ENCODE peak calls at places on chromosomes 13 and 19, in five cellular contexts. One of them, this sample, is unnamed.
A peak's percentile ranks its signal among the peaks of the same experiment; 100 is the strongest.

GRCh38 chr13:21676611-21677021 is 5.7 kb downstream of the FGF9 start:
- DNase-seq in neuronal stem cell: peak; percentile 6
- DNase-seq in mesenchymal stem cell: no peak
- DNase-seq in H9: peak; percentile 73
- DNase-seq in H1: peak; percentile 71
- DNase-seq in this sample: no peak

GRCh38 chr13:53276265-53276664 is 247.7 kb downstream of the OLFM4 start:
- DNase-seq in neuronal stem cell: peak; percentile 8
- DNase-seq in mesenchymal stem cell: no peak
- DNase-seq in H9: peak; percentile 29
- DNase-seq in H1: no peak
- DNase-seq in this sample: no peak

GRCh38 chr19:41619018-41619571 is 7.8 kb downstream of the CEACAM4 start:
- DNase-seq in neuronal stem cell: no peak
- DNase-seq in mesenchymal stem cell: no peak
- DNase-seq in H9: peak; percentile 18
- DNase-seq in H1: no peak
- DNase-seq in this sample: no peak

GRCh38 chr19:31553844-31554215 is 204.6 kb upstream of the TSHZ3 start:
- DNase-seq in neuronal stem cell: no peak
- DNase-seq in mesenchymal stem cell: no peak
- DNase-seq in H9: no peak
- DNase-seq in H1: no peak
- DNase-seq in this sample: no peak

GRCh38 chr19:12325690-12326089 is 7.7 kb downstream of the ZNF563 start:
- DNase-seq in neuronal stem cell: no peak
- DNase-seq in mesenchymal stem cell: no peak
- DNase-seq in H9: no peak
- DNase-seq in H1: no peak
- DNase-seq in this sample: no peak

GRCh38 chr13:48094404-48094780 is 512 bp downstream of the MED4 start:
- DNase-seq in neuronal stem cell: no peak
- DNase-seq in mesenchymal stem cell: peak; percentile 41
- DNase-seq in H9: no peak
- DNase-seq in H1: no peak
- DNase-seq in this sample: peak; percentile 21

GRCh38 chr13:106594986-106595385 is 27.0 kb upstream of the ARGLU1 start:
- DNase-seq in neuronal stem cell: no peak
- DNase-seq in mesenchymal stem cell: no peak
- DNase-seq in H9: no peak
- DNase-seq in H1: no peak
- DNase-seq in this sample: no peak

GRCh38 chr13:32391101-32391620 is 36.8 kb downstream of the N4BP2L1 start:
- DNase-seq in neuronal stem cell: no peak
- DNase-seq in mesenchymal stem cell: peak; percentile 9
- DNase-seq in H9: peak; percentile 80
- DNase-seq in H1: no peak
- DNase-seq in this sample: peak; percentile 97

GRCh38 chr13:114079601-114080536 is 52.6 kb downstream of the RASA3 start:
- DNase-seq in neuronal stem cell: no peak
- DNase-seq in mesenchymal stem cell: no peak
- DNase-seq in H9: no peak
- DNase-seq in H1: no peak
- DNase-seq in this sample: no peak

GRCh38 chr19:11203194-11204075 is 6.1 kb upstream of the KANK2 start:
- DNase-seq in neuronal stem cell: peak; percentile 53
- DNase-seq in mesenchymal stem cell: peak; percentile 93
- DNase-seq in H9: peak; percentile 79
- DNase-seq in H1: peak; percentile 88
- DNase-seq in this sample: peak; percentile 15

GRCh38 chr13:88926890-88927502 is 1255.8 kb downstream of the SLITRK5 start:
- DNase-seq in neuronal stem cell: no peak
- DNase-seq in mesenchymal stem cell: no peak
- DNase-seq in H9: no peak
- DNase-seq in H1: no peak
- DNase-seq in this sample: no peak

GRCh38 chr19:12333162-12334159 is at the start of gene ZNF563:
- DNase-seq in neuronal stem cell: peak; percentile 92
- DNase-seq in mesenchymal stem cell: peak; percentile 91
- DNase-seq in H9: peak; percentile 98
- DNase-seq in H1: peak; percentile 98
- DNase-seq in this sample: peak; percentile 66

GRCh38 chr13:98886587-98886986 is 91.3 kb downstream of the DOCK9 start:
- DNase-seq in neuronal stem cell: no peak
- DNase-seq in mesenchymal stem cell: no peak
- DNase-seq in H9: no peak
- DNase-seq in H1: no peak
- DNase-seq in this sample: no peak

GRCh38 chr19:44757735-44758505 is 9.4 kb downstream of the BCL3 start:
- DNase-seq in neuronal stem cell: peak; percentile 71
- DNase-seq in mesenchymal stem cell: peak; percentile 88
- DNase-seq in H9: peak; percentile 74
- DNase-seq in H1: peak; percentile 77
- DNase-seq in this sample: peak; percentile 73

GRCh38 chr19:48558018-48558684 is 6.2 kb downstream of the SULT2B1 start:
- DNase-seq in neuronal stem cell: no peak
- DNase-seq in mesenchymal stem cell: peak; percentile 68
- DNase-seq in H9: peak; percentile 77
- DNase-seq in H1: no peak
- DNase-seq in this sample: peak; percentile 98

GRCh38 chr13:37386276-37386675 is 212.3 kb downstream of the POSTN start:
- DNase-seq in neuronal stem cell: no peak
- DNase-seq in mesenchymal stem cell: no peak
- DNase-seq in H9: no peak
- DNase-seq in H1: no peak
- DNase-seq in this sample: peak; percentile 43

GRCh38 chr19:46288896-46289588 is 7.8 kb upstream of the HIF3A start:
- DNase-seq in neuronal stem cell: no peak
- DNase-seq in mesenchymal stem cell: peak; percentile 99
- DNase-seq in H9: no peak
- DNase-seq in H1: no peak
- DNase-seq in this sample: no peak

GRCh38 chr13:40152145-40152544 is 496.7 kb downstream of the COG6 start:
- DNase-seq in neuronal stem cell: no peak
- DNase-seq in mesenchymal stem cell: peak; percentile 65
- DNase-seq in H9: no peak
- DNase-seq in H1: no peak
- DNase-seq in this sample: no peak

GRCh38 chr19:54114340-54114826 is 1.1 kb downstream of the TFPT start:
- DNase-seq in neuronal stem cell: no peak
- DNase-seq in mesenchymal stem cell: no peak
- DNase-seq in H9: no peak
- DNase-seq in H1: peak; percentile 49
- DNase-seq in this sample: peak; percentile 8

GRCh38 chr13:99658266-99658991 is 157.2 kb downstream of the TM9SF2 start:
- DNase-seq in neuronal stem cell: peak; percentile 65
- DNase-seq in mesenchymal stem cell: peak; percentile 58
- DNase-seq in H9: peak; percentile 81
- DNase-seq in H1: peak; percentile 78
- DNase-seq in this sample: no peak

GRCh38 chr13:60759499-60759898 is 362.5 kb downstream of the TDRD3 start:
- DNase-seq in neuronal stem cell: peak; percentile 63
- DNase-seq in mesenchymal stem cell: no peak
- DNase-seq in H9: no peak
- DNase-seq in H1: no peak
- DNase-seq in this sample: no peak

GRCh38 chr19:41323023-41323422 is 13.1 kb downstream of the CCDC97 start:
- DNase-seq in neuronal stem cell: no peak
- DNase-seq in mesenchymal stem cell: peak; percentile 99
- DNase-seq in H9: no peak
- DNase-seq in H1: no peak
- DNase-seq in this sample: no peak

GRCh38 chr13:111547726-111548273 is 227.4 kb downstream of the TEX29 start:
- DNase-seq in neuronal stem cell: no peak
- DNase-seq in mesenchymal stem cell: no peak
- DNase-seq in H9: no peak
- DNase-seq in H1: no peak
- DNase-seq in this sample: no peak

GRCh38 chr13:44155422-44156293 is 218.0 kb upstream of the SERP2 start:
- DNase-seq in neuronal stem cell: no peak
- DNase-seq in mesenchymal stem cell: peak; percentile 43
- DNase-seq in H9: peak; percentile 50
- DNase-seq in H1: no peak
- DNase-seq in this sample: no peak

GRCh38 chr19:13212759-13213330 is 62.6 kb downstream of the IER2 start:
- DNase-seq in neuronal stem cell: no peak
- DNase-seq in mesenchymal stem cell: peak; percentile 44
- DNase-seq in H9: peak; percentile 84
- DNase-seq in H1: peak; percentile 86
- DNase-seq in this sample: peak; percentile 79

GRCh38 chr13:42971670-42972355 is 20.2 kb downstream of the EPSTI1 start:
- DNase-seq in neuronal stem cell: no peak
- DNase-seq in mesenchymal stem cell: peak; percentile 27
- DNase-seq in H9: no peak
- DNase-seq in H1: no peak
- DNase-seq in this sample: peak; percentile 59

GRCh38 chr13:113138792-113139551 is 16.4 kb downstream of the F10 start:
- DNase-seq in neuronal stem cell: no peak
- DNase-seq in mesenchymal stem cell: no peak
- DNase-seq in H9: peak; percentile 18
- DNase-seq in H1: no peak
- DNase-seq in this sample: no peak

GRCh38 chr19:39384839-39385568 is 5.9 kb downstream of the PAF1 start:
- DNase-seq in neuronal stem cell: no peak
- DNase-seq in mesenchymal stem cell: no peak
- DNase-seq in H9: no peak
- DNase-seq in H1: no peak
- DNase-seq in this sample: no peak

GRCh38 chr19:46696052-46696451 is 20.9 kb downstream of the PRKD2 start:
- DNase-seq in neuronal stem cell: no peak
- DNase-seq in mesenchymal stem cell: no peak
- DNase-seq in H9: no peak
- DNase-seq in H1: no peak
- DNase-seq in this sample: no peak

GRCh38 chr13:33236021-33236420 is 49.5 kb downstream of the STARD13 start:
- DNase-seq in neuronal stem cell: no peak
- DNase-seq in mesenchymal stem cell: no peak
- DNase-seq in H9: no peak
- DNase-seq in H1: no peak
- DNase-seq in this sample: no peak

GRCh38 chr19:18603255-18603957 is 3.2 kb downstream of the CRLF1 start:
- DNase-seq in neuronal stem cell: no peak
- DNase-seq in mesenchymal stem cell: peak; percentile 64
- DNase-seq in H9: peak; percentile 71
- DNase-seq in H1: peak; percentile 74
- DNase-seq in this sample: peak; percentile 23

DNA sequence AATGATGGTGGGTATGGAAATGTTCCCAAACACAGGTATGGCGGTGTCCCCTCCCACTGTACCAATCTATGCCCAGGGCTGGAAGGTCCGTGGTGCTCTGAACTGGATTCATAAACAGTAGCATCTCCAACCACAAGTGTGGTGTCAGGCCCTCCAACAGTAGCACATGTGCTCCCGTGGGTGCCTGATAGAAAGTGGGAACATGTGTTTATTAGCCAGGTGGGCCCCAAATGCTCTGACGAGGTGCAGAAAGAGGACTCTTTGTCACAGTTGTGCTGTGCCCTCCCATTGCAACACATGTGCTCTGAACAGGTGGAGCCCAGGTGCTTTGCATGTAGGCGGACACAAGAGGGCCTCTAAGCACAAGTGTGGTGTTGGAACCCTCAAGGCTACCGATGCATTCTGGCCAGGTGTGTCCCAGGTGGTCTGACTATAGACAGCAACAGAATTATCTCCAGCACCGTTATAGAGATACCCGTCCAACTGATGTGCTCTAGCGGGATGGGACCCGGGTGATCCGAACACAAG is 75.4 kb upstream of the ZNF30 start:
- DNase-seq in neuronal stem cell: no peak
- DNase-seq in mesenchymal stem cell: no peak
- DNase-seq in H9: peak; percentile 67
- DNase-seq in H1: no peak
- DNase-seq in this sample: no peak
- H3K9me3 ChIP-seq in neuronal stem cell: no peaks in the 10 kb centered on the region
- H3K9me3 ChIP-seq in mesenchymal stem cell: peaks cover 14% of the 10 kb centered on the region
- H3K9me3 ChIP-seq in H9: no peaks in the 10 kb centered on the region
- H3K9me3 ChIP-seq in H1: no peaks in the 10 kb centered on the region
- H3K9me3 ChIP-seq in this sample: no peaks in the 10 kb centered on the region

GRCh38 chr19:52139291-52140076 is at the start of gene ZNF616:
- DNase-seq in neuronal stem cell: peak; percentile 90
- DNase-seq in mesenchymal stem cell: peak; percentile 94
- DNase-seq in H9: peak; percentile 96
- DNase-seq in H1: peak; percentile 99
- DNase-seq in this sample: peak; percentile 93
- H3K18ac ChIP-seq in neuronal stem cell: peak within 1 kb of the TSS; percentile 93
- H3K18ac ChIP-seq in mesenchymal stem cell: peak within 1 kb of the TSS; percentile 91
- H3K18ac ChIP-seq in H9: peak within 1 kb of the TSS; percentile 66
- H3K18ac ChIP-seq in H1: peak within 1 kb of the TSS; percentile 91
- H3K18ac ChIP-seq in this sample: peak within 1 kb of the TSS; percentile 92

GRCh38 chr13:26058704-26059103 is 6.9 kb upstream of the SHISA2 start:
- DNase-seq in neuronal stem cell: no peak
- DNase-seq in mesenchymal stem cell: no peak
- DNase-seq in H9: no peak
- DNase-seq in H1: no peak
- DNase-seq in this sample: no peak

GRCh38 chr13:26060366-26060765 is 8.6 kb upstream of the SHISA2 start:
- DNase-seq in neuronal stem cell: no peak
- DNase-seq in mesenchymal stem cell: no peak
- DNase-seq in H9: no peak
- DNase-seq in H1: no peak
- DNase-seq in this sample: no peak

GRCh38 chr13:26062853-26063444 is 11.1 kb upstream of the SHISA2 start:
- DNase-seq in neuronal stem cell: peak; percentile 45
- DNase-seq in mesenchymal stem cell: peak; percentile 74
- DNase-seq in H9: no peak
- DNase-seq in H1: no peak
- DNase-seq in this sample: peak; percentile 72

GRCh38 chr13:26067601-26068000 is 15.8 kb upstream of the SHISA2 start:
- DNase-seq in neuronal stem cell: no peak
- DNase-seq in mesenchymal stem cell: no peak
- DNase-seq in H9: no peak
- DNase-seq in H1: no peak
- DNase-seq in this sample: no peak

DNA sequence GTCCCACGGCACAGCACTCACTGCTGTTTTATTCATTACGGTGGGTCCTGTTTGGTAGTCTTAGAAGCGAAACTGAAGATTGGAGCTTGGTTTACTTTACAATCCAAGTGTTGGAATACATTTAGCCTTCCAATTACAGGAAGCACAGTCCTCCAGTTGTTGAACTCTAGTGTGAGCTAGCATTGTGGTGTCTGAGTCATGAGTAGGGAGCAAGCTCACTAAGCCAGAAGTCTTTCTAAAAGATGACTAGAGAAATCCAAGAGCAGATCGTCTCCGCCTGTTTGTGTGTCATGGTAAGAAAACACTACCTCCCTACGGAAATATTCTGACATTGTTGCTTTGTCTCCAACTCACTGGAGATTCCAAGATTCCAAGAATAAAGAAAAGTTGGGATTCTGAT is 10.1 kb upstream of the SHISA2 start:
- DNase-seq in neuronal stem cell: no peak
- DNase-seq in mesenchymal stem cell: peak; percentile 92
- DNase-seq in H9: no peak
- DNase-seq in H1: no peak
- DNase-seq in this sample: no peak
- H2BK12ac ChIP-seq in neuronal stem cell: no peak overlapping the region
- H2BK12ac ChIP-seq in mesenchymal stem cell: no peak overlapping the region
- H2BK12ac ChIP-seq in H9: no peak overlapping the region
- H2BK12ac ChIP-seq in H1: peak overlapping the region; percentile 18
- H2BK12ac ChIP-seq in this sample: no peak overlapping the region

GRCh38 chr19:57135797-57136196 is 9.2 kb downstream of the ZIM3 start:
- DNase-seq in neuronal stem cell: no peak
- DNase-seq in mesenchymal stem cell: no peak
- DNase-seq in H9: no peak
- DNase-seq in H1: no peak
- DNase-seq in this sample: no peak

GRCh38 chr19:57141699-57142098 is 3.3 kb downstream of the ZIM3 start:
- DNase-seq in neuronal stem cell: no peak
- DNase-seq in mesenchymal stem cell: no peak
- DNase-seq in H9: no peak
- DNase-seq in H1: no peak
- DNase-seq in this sample: no peak
- H3K9me3 ChIP-seq in neuronal stem cell: peaks cover 19% of the 10 kb centered on the region
- H3K9me3 ChIP-seq in mesenchymal stem cell: peaks cover 15% of the 10 kb centered on the region
- H3K9me3 ChIP-seq in H9: peaks cover 69% of the 10 kb centered on the region
- H3K9me3 ChIP-seq in H1: peaks cover 37% of the 10 kb centered on the region
- H3K9me3 ChIP-seq in this sample: peaks cover 24% of the 10 kb centered on the region